ENCODE peak calls at places on chromosomes 6 and 20, in eight cellular contexts. A, W, Q, D, I, J, X and T are unnamed samples.

GRCh38 chr6:122220254-122220653 is 179.2 kb upstream of the HSF2 start:
- DNase-seq in W (no peak), A (no peak), I (no peak), X (no peak), Q (no peak), J (no peak), D (no peak), T (no peak)

GRCh38 chr6:21441386-21441785 is 152.2 kb upstream of the SOX4 start:
- DNase-seq in Q (no peak), J (peak), I (no peak), A (no peak), D (peak), W (no peak), X (no peak), T (peak)

GRCh38 chr20:59255256-59255655 is 45.2 kb upstream of the EDN3 start:
- DNase-seq in D (no peak), J (no peak), Q (no peak), I (no peak), W (no peak), X (no peak), A (no peak), T (no peak)

GRCh38 chr6:53335224-53335994 is 13.3 kb downstream of the ELOVL5 start:
- DNase-seq in J (no peak), A (peak), I (peak), W (peak), Q (no peak), X (peak), D (no peak), T (peak)

GRCh38 chr20:63377256-63378114 is 16.3 kb upstream of the CHRNA4 start:
- DNase-seq in J (no peak), A (no peak), X (no peak), I (no peak), Q (no peak), W (no peak), D (no peak), T (no peak)

GRCh38 chr6:158703840-158704822 is 54.3 kb downstream of the SYTL3 start:
- DNase-seq in Q (peak), W (peak), I (peak), D (peak), X (peak), A (peak), J (peak), T (peak)

GRCh38 chr6:148547110-148547509 is 199.7 kb upstream of the UST start:
- DNase-seq in D (peak), J (no peak), Q (no peak), W (no peak), X (no peak), I (no peak), A (no peak), T (no peak)

GRCh38 chr20:44442298-44443070 is 33.2 kb upstream of the TTPAL start:
- DNase-seq in D (no peak), J (no peak), I (no peak), W (no peak), X (no peak), A (no peak), Q (no peak), T (no peak)

GRCh38 chr20:53859684-53860083 is 210.7 kb downstream of the BCAS1 start:
- DNase-seq in X (no peak), Q (peak), I (no peak), W (no peak), J (no peak), A (no peak), D (no peak), T (no peak)

GRCh38 chr20:18739785-18740184 is 73.8 kb upstream of the SCP2D1 start:
- DNase-seq in W (no peak), X (no peak), D (peak), A (peak), I (no peak), Q (no peak), J (peak), T (no peak)

GRCh38 chr20:41509316-41509715 is 108.9 kb downstream of the CHD6 start:
- DNase-seq in J (no peak), D (no peak), A (peak), X (no peak), Q (no peak), I (no peak), W (no peak), T (no peak)

GRCh38 chr20:21725892-21726291 is 20.4 kb downstream of the PAX1 start:
- DNase-seq in D (no peak), J (no peak), A (no peak), X (no peak), Q (no peak), W (no peak), I (no peak), T (no peak)

GRCh38 chr6:143348531-143348930 is 102.0 kb downstream of the ADAT2 start:
- DNase-seq in X (no peak), Q (no peak), J (peak), W (no peak), I (no peak), A (no peak), D (no peak), T (no peak)

GRCh38 chr6:110645685-110646418 is 169.4 kb downstream of the CDK19 start:
- DNase-seq in X (no peak), D (no peak), Q (no peak), I (no peak), A (no peak), W (no peak), J (no peak), T (no peak)

GRCh38 chr20:36435799-36436541 is 105.3 kb upstream of the MYL9 start:
- DNase-seq in Q (peak), I (peak), W (peak), A (no peak), D (peak), J (peak), X (peak), T (peak)

GRCh38 chr6:93678841-93679454 is 259.6 kb upstream of the EPHA7 start:
- DNase-seq in I (no peak), Q (no peak), X (no peak), D (no peak), A (no peak), J (no peak), W (no peak), T (no peak)

GRCh38 chr6:169188051-169188863 is 65.4 kb downstream of the THBS2 start:
- DNase-seq in I (no peak), A (no peak), W (no peak), D (peak), J (peak), Q (no peak), X (no peak), T (peak)

GRCh38 chr6:90123796-90124195 is 172.8 kb downstream of the BACH2 start:
- DNase-seq in D (peak), A (no peak), Q (no peak), J (peak), W (no peak), I (no peak), X (no peak), T (no peak)

GRCh38 chr6:80382796-80383195 is 276.3 kb downstream of the BCKDHB start:
- DNase-seq in I (no peak), J (no peak), W (no peak), A (no peak), D (no peak), Q (no peak), X (no peak), T (no peak)

GRCh38 chr6:126773122-126773805 is 345.2 kb upstream of the RSPO3 start:
- DNase-seq in I (no peak), A (no peak), J (peak), X (no peak), Q (no peak), W (no peak), D (no peak), T (no peak)

GRCh38 chr6:138957484-138957883 is 30.6 kb downstream of the REPS1 start:
- DNase-seq in I (no peak), A (no peak), J (no peak), X (no peak), Q (no peak), W (no peak), D (no peak), T (no peak)

GRCh38 chr6:13172294-13172693 is 156.0 kb downstream of the TBC1D7 start:
- DNase-seq in D (no peak), I (no peak), X (no peak), Q (no peak), A (no peak), W (no peak), J (no peak), T (no peak)

GRCh38 chr6:17045581-17046322 is 56.1 kb upstream of the STMND1 start:
- DNase-seq in A (no peak), X (no peak), J (peak), I (no peak), W (no peak), Q (no peak), D (peak), T (no peak)

GRCh38 chr20:21936720-21937380 is 231.4 kb downstream of the PAX1 start:
- DNase-seq in A (no peak), J (no peak), X (no peak), W (no peak), I (no peak), D (no peak), Q (no peak), T (no peak)

GRCh38 chr6:44037847-44038542 is 89.3 kb downstream of the MRPL14 start:
- DNase-seq in X (no peak), D (no peak), W (no peak), A (no peak), I (no peak), J (no peak), Q (peak), T (no peak)

GRCh38 chr6:161303628-161304340 is 29.9 kb upstream of the AGPAT4 start:
- DNase-seq in X (no peak), W (no peak), D (peak), Q (no peak), I (no peak), J (peak), A (no peak), T (no peak)

GRCh38 chr6:12605888-12606345 is 110.7 kb upstream of the PHACTR1 start:
- DNase-seq in X (no peak), Q (no peak), W (no peak), I (peak), D (peak), J (peak), A (peak), T (peak)

GRCh38 chr6:50093938-50094272 is 44.2 kb upstream of the DEFB112 start:
- DNase-seq in X (no peak), Q (no peak), W (no peak), D (no peak), J (no peak), I (no peak), A (no peak), T (no peak)

GRCh38 chr6:26271640-26272090 is 93.3 kb upstream of the BTN3A2 start:
- DNase-seq in I (no peak), X (no peak), D (no peak), J (no peak), W (no peak), A (no peak), Q (no peak), T (no peak)

GRCh38 chr6:45495404-45496084 is 117.8 kb upstream of the SUPT3H start:
- DNase-seq in Q (no peak), X (no peak), A (no peak), I (peak), W (no peak), D (no peak), J (no peak), T (peak)

GRCh38 chr6:161549977-161550655 is 276.3 kb upstream of the AGPAT4 start:
- DNase-seq in J (no peak), Q (no peak), D (no peak), A (peak), W (no peak), I (no peak), X (no peak), T (no peak)

GRCh38 chr20:31485450-31486339 is 10.6 kb downstream of the REM1 start:
- DNase-seq in J (peak), I (no peak), A (no peak), W (no peak), D (peak), Q (peak), X (no peak), T (no peak)